ENCODE peak calls at places on chromosomes 5 and 9, in six cellular contexts. One of them, this sample, is unnamed.

GRCh38 chr9:97923529-97924108 is 1.3 kb upstream of the TRMO start:
- DNase-seq in RWPE1: peak
- DNase-seq in posterior vena cava: peak
- DNase-seq in Calu3: peak
- DNase-seq in stromal cell of bone marrow: peak
- DNase-seq in lower leg skin: peak
- DNase-seq in this sample: peak

GRCh38 chr5:155052532-155052931 is 39.0 kb downstream of the KIF4B start:
- DNase-seq in RWPE1: no peak
- DNase-seq in lower leg skin: no peak
- DNase-seq in stromal cell of bone marrow: no peak
- DNase-seq in Calu3: no peak
- DNase-seq in posterior vena cava: no peak
- DNase-seq in this sample: no peak

GRCh38 chr9:1709347-1709746 is 305.8 kb upstream of the SMARCA2 start:
- DNase-seq in Calu3: no peak
- DNase-seq in lower leg skin: no peak
- DNase-seq in posterior vena cava: no peak
- DNase-seq in RWPE1: no peak
- DNase-seq in stromal cell of bone marrow: no peak
- DNase-seq in this sample: peak

GRCh38 chr5:99105216-99105615 is 176.4 kb upstream of the CHD1 start:
- DNase-seq in posterior vena cava: no peak
- DNase-seq in lower leg skin: no peak
- DNase-seq in Calu3: no peak
- DNase-seq in RWPE1: no peak
- DNase-seq in stromal cell of bone marrow: no peak
- DNase-seq in this sample: no peak

GRCh38 chr9:69446496-69446895 is 121.5 kb downstream of the ENTREP1 start:
- DNase-seq in posterior vena cava: no peak
- DNase-seq in Calu3: no peak
- DNase-seq in lower leg skin: no peak
- DNase-seq in stromal cell of bone marrow: no peak
- DNase-seq in RWPE1: no peak
- DNase-seq in this sample: no peak

GRCh38 chr5:86461169-86461956 is 156.4 kb upstream of the COX7C start:
- DNase-seq in posterior vena cava: no peak
- DNase-seq in lower leg skin: no peak
- DNase-seq in stromal cell of bone marrow: no peak
- DNase-seq in RWPE1: no peak
- DNase-seq in Calu3: peak
- DNase-seq in this sample: peak

GRCh38 chr5:173767580-173768266 is 120.4 kb upstream of the CPEB4 start:
- DNase-seq in Calu3: no peak
- DNase-seq in lower leg skin: no peak
- DNase-seq in posterior vena cava: peak
- DNase-seq in stromal cell of bone marrow: no peak
- DNase-seq in RWPE1: no peak
- DNase-seq in this sample: no peak

GRCh38 chr5:145797336-145797735 is 37.8 kb downstream of the PRELID2 start:
- DNase-seq in posterior vena cava: no peak
- DNase-seq in Calu3: no peak
- DNase-seq in lower leg skin: no peak
- DNase-seq in RWPE1: no peak
- DNase-seq in stromal cell of bone marrow: peak
- DNase-seq in this sample: no peak